ENCODE peak calls at places on chromosomes 7 and 10, in eight cellular contexts. One of them, this sample, is unnamed.

GRCh38 chr7:2596636-2597635 is 34.9 kb upstream of the TTYH3 start:
- DNase-seq in astrocyte of the spinal cord: no peak
- DNase-seq in fibroblast of pulmonary artery: no peak
- DNase-seq in neural progenitor cell: no peak
- DNase-seq in ascending aorta: no peak
- DNase-seq in choroid plexus epithelial cell: no peak
- DNase-seq in coronary artery: no peak
- DNase-seq in uterus: no peak
- DNase-seq in this sample: no peak

GRCh38 chr7:68166525-68166924 is 1169.9 kb downstream of the TYW1 start:
- DNase-seq in astrocyte of the spinal cord: no peak
- DNase-seq in ascending aorta: no peak
- DNase-seq in neural progenitor cell: no peak
- DNase-seq in uterus: no peak
- DNase-seq in fibroblast of pulmonary artery: no peak
- DNase-seq in coronary artery: peak
- DNase-seq in choroid plexus epithelial cell: no peak
- DNase-seq in this sample: no peak

GRCh38 chr7:45937301-45937700 is 16.2 kb upstream of the IGFBP3 start:
- DNase-seq in ascending aorta: no peak
- DNase-seq in uterus: no peak
- DNase-seq in fibroblast of pulmonary artery: no peak
- DNase-seq in coronary artery: no peak
- DNase-seq in choroid plexus epithelial cell: no peak
- DNase-seq in astrocyte of the spinal cord: no peak
- DNase-seq in neural progenitor cell: no peak
- DNase-seq in this sample: no peak

GRCh38 chr10:1345368-1345767 is 289.2 kb downstream of the WDR37 start:
- DNase-seq in fibroblast of pulmonary artery: no peak
- DNase-seq in uterus: no peak
- DNase-seq in coronary artery: no peak
- DNase-seq in neural progenitor cell: no peak
- DNase-seq in astrocyte of the spinal cord: no peak
- DNase-seq in ascending aorta: no peak
- DNase-seq in choroid plexus epithelial cell: no peak
- DNase-seq in this sample: no peak

GRCh38 chr7:29482056-29482455 is 81.6 kb upstream of the PRR15 start:
- DNase-seq in astrocyte of the spinal cord: no peak
- DNase-seq in fibroblast of pulmonary artery: no peak
- DNase-seq in uterus: no peak
- DNase-seq in ascending aorta: no peak
- DNase-seq in coronary artery: no peak
- DNase-seq in choroid plexus epithelial cell: no peak
- DNase-seq in neural progenitor cell: no peak
- DNase-seq in this sample: no peak

GRCh38 chr7:155120460-155120859 is 50.3 kb downstream of the HTR5A start:
- DNase-seq in fibroblast of pulmonary artery: no peak
- DNase-seq in uterus: no peak
- DNase-seq in neural progenitor cell: no peak
- DNase-seq in coronary artery: no peak
- DNase-seq in ascending aorta: no peak
- DNase-seq in choroid plexus epithelial cell: no peak
- DNase-seq in astrocyte of the spinal cord: no peak
- DNase-seq in this sample: no peak

GRCh38 chr10:50558368-50558767 is 65.4 kb downstream of the SGMS1 start:
- DNase-seq in choroid plexus epithelial cell: no peak
- DNase-seq in astrocyte of the spinal cord: no peak
- DNase-seq in fibroblast of pulmonary artery: peak
- DNase-seq in uterus: no peak
- DNase-seq in ascending aorta: no peak
- DNase-seq in coronary artery: no peak
- DNase-seq in neural progenitor cell: no peak
- DNase-seq in this sample: no peak

GRCh38 chr10:110916554-110917346 is 2.2 kb downstream of the BBIP1 start:
- DNase-seq in coronary artery: no peak
- DNase-seq in ascending aorta: no peak
- DNase-seq in fibroblast of pulmonary artery: peak
- DNase-seq in astrocyte of the spinal cord: peak
- DNase-seq in choroid plexus epithelial cell: peak
- DNase-seq in uterus: no peak
- DNase-seq in neural progenitor cell: no peak
- DNase-seq in this sample: peak

GRCh38 chr7:55060690-55061414 is 42.0 kb downstream of the EGFR start:
- DNase-seq in fibroblast of pulmonary artery: peak
- DNase-seq in astrocyte of the spinal cord: peak
- DNase-seq in ascending aorta: no peak
- DNase-seq in coronary artery: no peak
- DNase-seq in choroid plexus epithelial cell: peak
- DNase-seq in neural progenitor cell: no peak
- DNase-seq in uterus: no peak
- DNase-seq in this sample: peak

GRCh38 chr10:8331896-8332729 is 277.6 kb downstream of the GATA3 start:
- DNase-seq in neural progenitor cell: peak
- DNase-seq in coronary artery: no peak
- DNase-seq in ascending aorta: peak
- DNase-seq in fibroblast of pulmonary artery: peak
- DNase-seq in choroid plexus epithelial cell: peak
- DNase-seq in astrocyte of the spinal cord: peak
- DNase-seq in uterus: peak
- DNase-seq in this sample: no peak

GRCh38 chr10:92816106-92816505 is 32.2 kb upstream of the EXOC6 start:
- DNase-seq in coronary artery: no peak
- DNase-seq in uterus: no peak
- DNase-seq in choroid plexus epithelial cell: peak
- DNase-seq in neural progenitor cell: no peak
- DNase-seq in ascending aorta: no peak
- DNase-seq in fibroblast of pulmonary artery: peak
- DNase-seq in astrocyte of the spinal cord: no peak
- DNase-seq in this sample: no peak

GRCh38 chr7:30057741-30058140 is 29.5 kb downstream of the PLEKHA8 start:
- DNase-seq in astrocyte of the spinal cord: no peak
- DNase-seq in coronary artery: no peak
- DNase-seq in uterus: no peak
- DNase-seq in fibroblast of pulmonary artery: no peak
- DNase-seq in neural progenitor cell: no peak
- DNase-seq in choroid plexus epithelial cell: no peak
- DNase-seq in ascending aorta: no peak
- DNase-seq in this sample: no peak

GRCh38 chr10:69403519-69403918 is 13.2 kb downstream of the TACR2 start:
- DNase-seq in neural progenitor cell: no peak
- DNase-seq in coronary artery: no peak
- DNase-seq in astrocyte of the spinal cord: peak
- DNase-seq in fibroblast of pulmonary artery: peak
- DNase-seq in choroid plexus epithelial cell: peak
- DNase-seq in uterus: peak
- DNase-seq in ascending aorta: no peak
- DNase-seq in this sample: peak

GRCh38 chr7:880450-880849 is 4.1 kb downstream of the GET4 start:
- DNase-seq in uterus: no peak
- DNase-seq in astrocyte of the spinal cord: no peak
- DNase-seq in ascending aorta: no peak
- DNase-seq in neural progenitor cell: no peak
- DNase-seq in choroid plexus epithelial cell: no peak
- DNase-seq in fibroblast of pulmonary artery: no peak
- DNase-seq in coronary artery: no peak
- DNase-seq in this sample: no peak

GRCh38 chr10:127840884-127841283 is 51.9 kb downstream of the CLRN3 start:
- DNase-seq in choroid plexus epithelial cell: no peak
- DNase-seq in fibroblast of pulmonary artery: no peak
- DNase-seq in neural progenitor cell: no peak
- DNase-seq in coronary artery: no peak
- DNase-seq in astrocyte of the spinal cord: no peak
- DNase-seq in uterus: no peak
- DNase-seq in ascending aorta: no peak
- DNase-seq in this sample: no peak

GRCh38 chr10:103765168-103765567 is 90.2 kb downstream of the SH3PXD2A start:
- DNase-seq in choroid plexus epithelial cell: peak
- DNase-seq in coronary artery: no peak
- DNase-seq in fibroblast of pulmonary artery: peak
- DNase-seq in ascending aorta: no peak
- DNase-seq in neural progenitor cell: no peak
- DNase-seq in astrocyte of the spinal cord: peak
- DNase-seq in uterus: no peak
- DNase-seq in this sample: peak

GRCh38 chr10:67385089-67385488 is 310.9 kb downstream of the CTNNA3 start:
- DNase-seq in coronary artery: no peak
- DNase-seq in fibroblast of pulmonary artery: no peak
- DNase-seq in uterus: no peak
- DNase-seq in choroid plexus epithelial cell: no peak
- DNase-seq in ascending aorta: no peak
- DNase-seq in astrocyte of the spinal cord: no peak
- DNase-seq in neural progenitor cell: no peak
- DNase-seq in this sample: no peak

GRCh38 chr7:158013085-158013668 is 574.4 kb downstream of the PTPRN2 start:
- DNase-seq in coronary artery: no peak
- DNase-seq in uterus: no peak
- DNase-seq in choroid plexus epithelial cell: peak
- DNase-seq in fibroblast of pulmonary artery: no peak
- DNase-seq in astrocyte of the spinal cord: no peak
- DNase-seq in neural progenitor cell: no peak
- DNase-seq in ascending aorta: no peak
- DNase-seq in this sample: no peak

GRCh38 chr10:123146013-123146891 is 1.7 kb upstream of the HMX2 start:
- DNase-seq in astrocyte of the spinal cord: no peak
- DNase-seq in neural progenitor cell: peak
- DNase-seq in fibroblast of pulmonary artery: no peak
- DNase-seq in ascending aorta: no peak
- DNase-seq in coronary artery: no peak
- DNase-seq in uterus: no peak
- DNase-seq in choroid plexus epithelial cell: no peak
- DNase-seq in this sample: no peak

GRCh38 chr10:122702271-122702670 is 2.6 kb upstream of the C10orf120 start:
- DNase-seq in astrocyte of the spinal cord: no peak
- DNase-seq in coronary artery: no peak
- DNase-seq in ascending aorta: no peak
- DNase-seq in neural progenitor cell: no peak
- DNase-seq in fibroblast of pulmonary artery: no peak
- DNase-seq in choroid plexus epithelial cell: no peak
- DNase-seq in uterus: no peak
- DNase-seq in this sample: no peak

GRCh38 chr10:79055892-79056291 is 12.9 kb upstream of the ZMIZ1 start:
- DNase-seq in coronary artery: peak
- DNase-seq in fibroblast of pulmonary artery: no peak
- DNase-seq in choroid plexus epithelial cell: no peak
- DNase-seq in ascending aorta: no peak
- DNase-seq in uterus: peak
- DNase-seq in neural progenitor cell: no peak
- DNase-seq in astrocyte of the spinal cord: no peak
- DNase-seq in this sample: no peak

GRCh38 chr7:157738064-157738460 is 401.3 kb downstream of the DNAJB6 start:
- DNase-seq in ascending aorta: no peak
- DNase-seq in astrocyte of the spinal cord: no peak
- DNase-seq in uterus: no peak
- DNase-seq in choroid plexus epithelial cell: peak
- DNase-seq in fibroblast of pulmonary artery: peak
- DNase-seq in coronary artery: no peak
- DNase-seq in neural progenitor cell: peak
- DNase-seq in this sample: no peak

GRCh38 chr7:111438369-111439289 is 123.7 kb downstream of the IMMP2L start:
- DNase-seq in coronary artery: no peak
- DNase-seq in fibroblast of pulmonary artery: peak
- DNase-seq in uterus: no peak
- DNase-seq in astrocyte of the spinal cord: peak
- DNase-seq in choroid plexus epithelial cell: peak
- DNase-seq in ascending aorta: no peak
- DNase-seq in neural progenitor cell: peak
- DNase-seq in this sample: peak

GRCh38 chr7:5229451-5230271 is 39.6 kb downstream of the WIPI2 start:
- DNase-seq in fibroblast of pulmonary artery: no peak
- DNase-seq in astrocyte of the spinal cord: no peak
- DNase-seq in choroid plexus epithelial cell: no peak
- DNase-seq in neural progenitor cell: no peak
- DNase-seq in ascending aorta: no peak
- DNase-seq in coronary artery: no peak
- DNase-seq in uterus: no peak
- DNase-seq in this sample: no peak
- H3K4me3 ChIP-seq in fibroblast of pulmonary artery: no peak
- H3K4me3 ChIP-seq in astrocyte of the spinal cord: no peak
- H3K4me3 ChIP-seq in choroid plexus epithelial cell: no peak
- H3K4me3 ChIP-seq in neural progenitor cell: no peak
- H3K4me3 ChIP-seq in ascending aorta: no peak
- H3K4me3 ChIP-seq in coronary artery: no peak
- H3K4me3 ChIP-seq in uterus: no peak
- H3K4me3 ChIP-seq in this sample: no peak

GRCh38 chr7:105675873-105676484 is 94.7 kb upstream of the EFCAB10 start:
- DNase-seq in astrocyte of the spinal cord: no peak
- DNase-seq in neural progenitor cell: no peak
- DNase-seq in ascending aorta: peak
- DNase-seq in choroid plexus epithelial cell: no peak
- DNase-seq in fibroblast of pulmonary artery: no peak
- DNase-seq in coronary artery: no peak
- DNase-seq in uterus: no peak
- DNase-seq in this sample: no peak
- H3K4me3 ChIP-seq in astrocyte of the spinal cord: no peak
- H3K4me3 ChIP-seq in neural progenitor cell: no peak
- H3K4me3 ChIP-seq in ascending aorta: no peak
- H3K4me3 ChIP-seq in choroid plexus epithelial cell: no peak
- H3K4me3 ChIP-seq in fibroblast of pulmonary artery: no peak
- H3K4me3 ChIP-seq in coronary artery: no peak
- H3K4me3 ChIP-seq in uterus: no peak
- H3K4me3 ChIP-seq in this sample: no peak

GRCh38 chr10:132334883-132335188 is 2.8 kb downstream of the LRRC27 start:
- DNase-seq in choroid plexus epithelial cell: no peak
- DNase-seq in ascending aorta: no peak
- DNase-seq in astrocyte of the spinal cord: no peak
- DNase-seq in fibroblast of pulmonary artery: no peak
- DNase-seq in uterus: no peak
- DNase-seq in coronary artery: no peak
- DNase-seq in neural progenitor cell: no peak
- DNase-seq in this sample: no peak
- H3K4me3 ChIP-seq in choroid plexus epithelial cell: no peak
- H3K4me3 ChIP-seq in ascending aorta: no peak
- H3K4me3 ChIP-seq in astrocyte of the spinal cord: no peak
- H3K4me3 ChIP-seq in fibroblast of pulmonary artery: no peak
- H3K4me3 ChIP-seq in uterus: no peak
- H3K4me3 ChIP-seq in coronary artery: no peak
- H3K4me3 ChIP-seq in neural progenitor cell: no peak
- H3K4me3 ChIP-seq in this sample: no peak

GRCh38 chr7:96709381-96710228 is at the start of gene SEM1:
- DNase-seq in neural progenitor cell: peak
- DNase-seq in fibroblast of pulmonary artery: peak
- DNase-seq in uterus: peak
- DNase-seq in ascending aorta: peak
- DNase-seq in astrocyte of the spinal cord: peak
- DNase-seq in coronary artery: peak
- DNase-seq in choroid plexus epithelial cell: peak
- DNase-seq in this sample: peak

GRCh38 chr7:96708872-96709271 is 774 bp downstream of the SEM1 start:
- DNase-seq in coronary artery: no peak
- DNase-seq in choroid plexus epithelial cell: no peak
- DNase-seq in fibroblast of pulmonary artery: no peak
- DNase-seq in neural progenitor cell: no peak
- DNase-seq in uterus: no peak
- DNase-seq in ascending aorta: no peak
- DNase-seq in astrocyte of the spinal cord: no peak
- DNase-seq in this sample: no peak

GRCh38 chr7:96713037-96713436 is 3.4 kb upstream of the SEM1 start:
- DNase-seq in uterus: no peak
- DNase-seq in coronary artery: no peak
- DNase-seq in fibroblast of pulmonary artery: no peak
- DNase-seq in neural progenitor cell: no peak
- DNase-seq in choroid plexus epithelial cell: no peak
- DNase-seq in ascending aorta: no peak
- DNase-seq in astrocyte of the spinal cord: no peak
- DNase-seq in this sample: no peak

GRCh38 chr7:96710544-96710943 is 898 bp upstream of the SEM1 start:
- DNase-seq in uterus: no peak
- DNase-seq in fibroblast of pulmonary artery: no peak
- DNase-seq in coronary artery: no peak
- DNase-seq in choroid plexus epithelial cell: no peak
- DNase-seq in neural progenitor cell: no peak
- DNase-seq in ascending aorta: no peak
- DNase-seq in astrocyte of the spinal cord: no peak
- DNase-seq in this sample: no peak

GRCh38 chr7:96707901-96708774 is 1.5 kb downstream of the SEM1 start:
- DNase-seq in choroid plexus epithelial cell: peak
- DNase-seq in fibroblast of pulmonary artery: peak
- DNase-seq in astrocyte of the spinal cord: no peak
- DNase-seq in ascending aorta: no peak
- DNase-seq in coronary artery: no peak
- DNase-seq in neural progenitor cell: no peak
- DNase-seq in uterus: no peak
- DNase-seq in this sample: no peak
- H3K4me3 ChIP-seq in choroid plexus epithelial cell: no peak
- H3K4me3 ChIP-seq in fibroblast of pulmonary artery: peak
- H3K4me3 ChIP-seq in astrocyte of the spinal cord: peak
- H3K4me3 ChIP-seq in ascending aorta: peak
- H3K4me3 ChIP-seq in coronary artery: peak
- H3K4me3 ChIP-seq in neural progenitor cell: peak
- H3K4me3 ChIP-seq in uterus: peak
- H3K4me3 ChIP-seq in this sample: peak

This sample was measured in skeletal muscle cell.